ENCODE peak calls at places on chromosomes 11 and 22, in four cellular contexts. One of them, this sample, is unnamed.

GRCh38 chr11:63595296-63595695 is 18.9 kb downstream of the PLAAT3 start:
- DNase-seq in Panc1: no peak
- DNase-seq in HCT116: no peak
- DNase-seq in HepG2: no peak
- DNase-seq in this sample: no peak

GRCh38 chr11:16180868-16181267 is 175.5 kb downstream of the SOX6 start:
- DNase-seq in HepG2: no peak
- DNase-seq in Panc1: no peak
- DNase-seq in HCT116: no peak
- DNase-seq in this sample: no peak

GRCh38 chr11:117734596-117734995 is 62.4 kb downstream of the DSCAML1 start:
- DNase-seq in HCT116: no peak
- DNase-seq in Panc1: no peak
- DNase-seq in HepG2: no peak
- DNase-seq in this sample: no peak

GRCh38 chr11:111938687-111939160 is 1.6 kb downstream of the DIXDC1 start:
- DNase-seq in HCT116: no peak
- DNase-seq in HepG2: peak; percentile 76
- DNase-seq in Panc1: no peak
- DNase-seq in this sample: no peak

GRCh38 chr11:45897556-45897955 is 9.5 kb downstream of the FREY1 start:
- DNase-seq in HepG2: no peak
- DNase-seq in Panc1: no peak
- DNase-seq in HCT116: no peak
- DNase-seq in this sample: no peak

GRCh38 chr11:14972581-14973490 is 685 bp upstream of the CALCA start:
- DNase-seq in Panc1: no peak
- DNase-seq in HepG2: no peak
- DNase-seq in HCT116: no peak
- DNase-seq in this sample: no peak

GRCh38 chr11:32983506-32983905 is 32.2 kb upstream of the DEPDC7 start:
- DNase-seq in HepG2: no peak
- DNase-seq in Panc1: no peak
- DNase-seq in HCT116: no peak
- DNase-seq in this sample: no peak

GRCh38 chr11:24082860-24083259 is 414.0 kb upstream of the LUZP2 start:
- DNase-seq in HCT116: no peak
- DNase-seq in HepG2: no peak
- DNase-seq in Panc1: no peak
- DNase-seq in this sample: no peak

GRCh38 chr11:1062075-1062820 is 12.4 kb upstream of the MUC2 start:
- DNase-seq in Panc1: no peak
- DNase-seq in HepG2: no peak
- DNase-seq in HCT116: no peak
- DNase-seq in this sample: no peak

GRCh38 chr22:48588881-48589450 is 1238.7 kb downstream of the BRD1 start:
- DNase-seq in Panc1: no peak
- DNase-seq in HCT116: no peak
- DNase-seq in HepG2: no peak
- DNase-seq in this sample: no peak

GRCh38 chr11:130020323-130020722 is 17.7 kb upstream of the PRDM10 start:
- DNase-seq in Panc1: no peak
- DNase-seq in HCT116: no peak
- DNase-seq in HepG2: no peak
- DNase-seq in this sample: no peak

GRCh38 chr22:38314992-38315800 is 2.0 kb downstream of the CSNK1E start:
- DNase-seq in Panc1: no peak
- DNase-seq in HepG2: no peak
- DNase-seq in HCT116: no peak
- DNase-seq in this sample: no peak

GRCh38 chr22:48358886-48359612 is 1468.6 kb downstream of the BRD1 start:
- DNase-seq in HepG2: no peak
- DNase-seq in Panc1: no peak
- DNase-seq in HCT116: no peak
- DNase-seq in this sample: no peak

GRCh38 chr11:71478216-71478840 is 25.3 kb downstream of the NADSYN1 start:
- DNase-seq in HCT116: no peak
- DNase-seq in HepG2: no peak
- DNase-seq in Panc1: no peak
- DNase-seq in this sample: no peak

GRCh38 chr11:7072401-7073028 is 16.3 kb upstream of the RBMXL2 start:
- DNase-seq in HepG2: no peak
- DNase-seq in HCT116: no peak
- DNase-seq in Panc1: no peak
- DNase-seq in this sample: peak; percentile 8

GRCh38 chr11:117717485-117718314 is 79.3 kb downstream of the DSCAML1 start:
- DNase-seq in Panc1: no peak
- DNase-seq in HCT116: no peak
- DNase-seq in HepG2: peak; percentile 68
- DNase-seq in this sample: no peak

GRCh38 chr11:3822312-3822711 is 14.0 kb downstream of the PGAP2 start:
- DNase-seq in HepG2: no peak
- DNase-seq in Panc1: no peak
- DNase-seq in HCT116: no peak
- DNase-seq in this sample: no peak

GRCh38 chr11:64553554-64554201 is 37.3 kb upstream of the SLC22A12 start:
- DNase-seq in Panc1: peak; percentile 39
- DNase-seq in HCT116: no peak
- DNase-seq in HepG2: peak; percentile 39
- DNase-seq in this sample: peak; percentile 70

GRCh38 chr22:24465566-24465965 is 29.6 kb upstream of the UPB1 start:
- DNase-seq in HCT116: peak; percentile 3
- DNase-seq in Panc1: no peak
- DNase-seq in HepG2: peak; percentile 24
- DNase-seq in this sample: no peak

GRCh38 chr11:75350122-75350742 is 1.2 kb downstream of the ARRB1 start:
- DNase-seq in HepG2: no peak
- DNase-seq in Panc1: no peak
- DNase-seq in HCT116: no peak
- DNase-seq in this sample: no peak

GRCh38 chr11:97617031-97617430 is 1227.2 kb downstream of the JRKL start:
- DNase-seq in HepG2: no peak
- DNase-seq in HCT116: no peak
- DNase-seq in Panc1: no peak
- DNase-seq in this sample: no peak

GRCh38 chr11:64229090-64229958 is 1.0 kb upstream of the DNAJC4 start:
- DNase-seq in HCT116: no peak
- DNase-seq in HepG2: no peak
- DNase-seq in Panc1: no peak
- DNase-seq in this sample: no peak

GRCh38 chr11:125315088-125315740 is 150.7 kb downstream of the PKNOX2 start:
- DNase-seq in HepG2: no peak
- DNase-seq in HCT116: no peak
- DNase-seq in Panc1: no peak
- DNase-seq in this sample: no peak

GRCh38 chr11:120124355-120124754 is 13.6 kb downstream of the TRIM29 start:
- DNase-seq in HepG2: no peak
- DNase-seq in HCT116: no peak
- DNase-seq in Panc1: no peak
- DNase-seq in this sample: no peak

GRCh38 chr22:17083255-17083654 is 1.5 kb upstream of the IL17RA start:
- DNase-seq in Panc1: no peak
- DNase-seq in HepG2: no peak
- DNase-seq in HCT116: no peak
- DNase-seq in this sample: no peak

GRCh38 chr22:46796566-46797195 is 34.2 kb downstream of the TBC1D22A start:
- DNase-seq in HCT116: no peak
- DNase-seq in Panc1: no peak
- DNase-seq in HepG2: no peak
- DNase-seq in this sample: no peak

GRCh38 chr11:75325713-75326438 is 25.6 kb downstream of the ARRB1 start:
- DNase-seq in Panc1: peak; percentile 70
- DNase-seq in HepG2: no peak
- DNase-seq in HCT116: peak; percentile 71
- DNase-seq in this sample: no peak

GRCh38 chr11:124900464-124900863 is 2.8 kb upstream of the ROBO4 start:
- DNase-seq in HCT116: peak; percentile 23
- DNase-seq in HepG2: peak; percentile 25
- DNase-seq in Panc1: no peak
- DNase-seq in this sample: no peak

GRCh38 chr11:34647131-34647530 is 26.2 kb downstream of the EHF start:
- DNase-seq in HepG2: no peak
- DNase-seq in Panc1: no peak
- DNase-seq in HCT116: no peak
- DNase-seq in this sample: no peak

GRCh38 chr11:118623291-118623655 is 15.9 kb downstream of the PHLDB1 start:
- DNase-seq in Panc1: no peak
- DNase-seq in HCT116: no peak
- DNase-seq in HepG2: peak; percentile 46
- DNase-seq in this sample: no peak

GRCh38 chr11:45755281-45755859 is 49.6 kb upstream of the SLC35C1 start:
- DNase-seq in HepG2: no peak
- DNase-seq in Panc1: no peak
- DNase-seq in HCT116: no peak
- DNase-seq in this sample: no peak

DNA sequence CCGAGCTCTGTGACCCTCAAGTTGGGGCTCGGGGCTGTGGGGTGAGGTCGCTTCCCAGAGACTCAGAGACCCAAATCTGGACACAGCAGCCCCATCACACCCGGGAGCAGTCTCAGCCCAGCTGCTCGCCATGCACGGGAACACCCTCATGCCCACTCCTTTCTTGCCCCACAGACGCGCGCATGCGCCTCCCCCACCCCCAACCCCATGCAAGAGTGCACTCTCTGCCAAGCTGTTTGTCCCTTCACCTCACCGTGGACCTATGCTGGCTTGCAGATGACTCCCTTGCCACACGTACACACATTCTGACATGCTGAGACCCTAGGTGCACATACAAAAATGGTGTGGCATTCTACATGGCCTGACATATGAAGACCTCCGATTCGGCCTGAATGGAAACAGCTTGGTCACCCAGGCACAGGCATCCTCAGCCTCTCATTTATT is 500 bp upstream of the CD248 start:
- DNase-seq in HCT116: no peak
- DNase-seq in HepG2: peak; percentile 18
- DNase-seq in Panc1: no peak
- DNase-seq in this sample: no peak
- TF ChIP-seq TCF7L2 in HCT116: no peak
- TF ChIP-seq TCF7L2 in HepG2: no peak
- TF ChIP-seq TCF7L2 in Panc1: no peak
- TF ChIP-seq TCF7L2 in this sample: no peak

GRCh38 chr11:61082931-61083531 is 19.3 kb upstream of the CD5 start:
- DNase-seq in HCT116: no peak
- DNase-seq in Panc1: no peak
- DNase-seq in HepG2: no peak
- DNase-seq in this sample: no peak
- H3K4me3 ChIP-seq in HCT116: no peak overlapping the region
- H3K4me3 ChIP-seq in Panc1: no peak overlapping the region
- H3K4me3 ChIP-seq in HepG2: no peak overlapping the region
- H3K4me3 ChIP-seq in this sample: no peak overlapping the region

GRCh38 chr22:40757071-40757470 is 62.1 kb downstream of the SLC25A17 start:
- DNase-seq in HCT116: no peak
- DNase-seq in Panc1: no peak
- DNase-seq in HepG2: no peak
- DNase-seq in this sample: no peak
- TF ChIP-seq TCF7L2 in HCT116: no peak
- TF ChIP-seq TCF7L2 in Panc1: no peak
- TF ChIP-seq TCF7L2 in HepG2: no peak
- TF ChIP-seq TCF7L2 in this sample: no peak

GRCh38 chr22:44728761-44729261 is 23.6 kb upstream of the ARHGAP8 start:
- DNase-seq in HCT116: no peak
- DNase-seq in HepG2: no peak
- DNase-seq in Panc1: no peak
- DNase-seq in this sample: no peak
- H3K4me3 ChIP-seq in HCT116: no peak overlapping the region
- H3K4me3 ChIP-seq in HepG2: no peak overlapping the region
- H3K4me3 ChIP-seq in Panc1: no peak overlapping the region
- H3K4me3 ChIP-seq in this sample: no peak overlapping the region

GRCh38 chr22:19175602-19176174 is 2.8 kb downstream of the SLC25A1 start:
- DNase-seq in HepG2: no peak
- DNase-seq in Panc1: no peak
- DNase-seq in HCT116: no peak
- DNase-seq in this sample: peak; percentile 79

GRCh38 chr22:19176175-19176630 is 2.3 kb downstream of the SLC25A1 start:
- DNase-seq in HepG2: no peak
- DNase-seq in Panc1: no peak
- DNase-seq in HCT116: no peak
- DNase-seq in this sample: no peak

GRCh38 chr22:19175026-19175601 is 3.4 kb downstream of the SLC25A1 start:
- DNase-seq in Panc1: no peak
- DNase-seq in HepG2: no peak
- DNase-seq in HCT116: no peak
- DNase-seq in this sample: peak; percentile 37

GRCh38 chr22:19173047-19174035 is 5.2 kb downstream of the SLC25A1 start:
- DNase-seq in Panc1: no peak
- DNase-seq in HepG2: peak; percentile 24
- DNase-seq in HCT116: no peak
- DNase-seq in this sample: no peak

GRCh38 chr22:19174106-19175025 is 4.2 kb downstream of the SLC25A1 start:
- DNase-seq in HepG2: peak; percentile 57
- DNase-seq in HCT116: no peak
- DNase-seq in Panc1: no peak
- DNase-seq in this sample: no peak
- TF ChIP-seq TCF7L2 in HepG2: no peak
- TF ChIP-seq TCF7L2 in HCT116: no peak
- TF ChIP-seq TCF7L2 in Panc1: no peak
- TF ChIP-seq TCF7L2 in this sample: no peak

GRCh38 chr11:85759915-85760314 is 51.0 kb downstream of the SYTL2 start:
- DNase-seq in HCT116: peak; percentile 34
- DNase-seq in Panc1: no peak
- DNase-seq in HepG2: no peak
- DNase-seq in this sample: no peak
- H3K4me3 ChIP-seq in HCT116: no peak overlapping the region
- H3K4me3 ChIP-seq in Panc1: no peak overlapping the region
- H3K4me3 ChIP-seq in HepG2: no peak overlapping the region
- H3K4me3 ChIP-seq in this sample: no peak overlapping the region

GRCh38 chr11:47466701-47467250 is 17.8 kb upstream of the RAPSN start:
- DNase-seq in Panc1: no peak
- DNase-seq in HCT116: no peak
- DNase-seq in HepG2: no peak
- DNase-seq in this sample: no peak
- TF ChIP-seq TCF7L2 in Panc1: peak; percentile 23
- TF ChIP-seq TCF7L2 in HCT116: no peak
- TF ChIP-seq TCF7L2 in HepG2: no peak
- TF ChIP-seq TCF7L2 in this sample: no peak

GRCh38 chr11:8330416-8330815 is 66.7 kb upstream of the LMO1 start:
- DNase-seq in HepG2: no peak
- DNase-seq in Panc1: no peak
- DNase-seq in HCT116: no peak
- DNase-seq in this sample: no peak

GRCh38 chr11:8328848-8329330 is 65.2 kb upstream of the LMO1 start:
- DNase-seq in Panc1: peak; percentile 78
- DNase-seq in HCT116: peak; percentile 89
- DNase-seq in HepG2: peak; percentile 75
- DNase-seq in this sample: peak; percentile 84

GRCh38 chr11:8330896-8331295 is 67.2 kb upstream of the LMO1 start:
- DNase-seq in HepG2: no peak
- DNase-seq in Panc1: no peak
- DNase-seq in HCT116: no peak
- DNase-seq in this sample: no peak

GRCh38 chr11:8329336-8329735 is 65.7 kb upstream of the LMO1 start:
- DNase-seq in Panc1: no peak
- DNase-seq in HCT116: no peak
- DNase-seq in HepG2: no peak
- DNase-seq in this sample: no peak

GRCh38 chr11:8329961-8330361 is 66.3 kb upstream of the LMO1 start:
- DNase-seq in HepG2: no peak
- DNase-seq in HCT116: no peak
- DNase-seq in Panc1: no peak
- DNase-seq in this sample: no peak
- H3K4me3 ChIP-seq in HepG2: no peak overlapping the region
- H3K4me3 ChIP-seq in HCT116: no peak overlapping the region
- H3K4me3 ChIP-seq in Panc1: no peak overlapping the region
- H3K4me3 ChIP-seq in this sample: no peak overlapping the region

GRCh38 chr11:92384807-92385206 is 160.2 kb downstream of the FAT3 start:
- DNase-seq in HepG2: no peak
- DNase-seq in Panc1: no peak
- DNase-seq in HCT116: no peak
- DNase-seq in this sample: no peak
- TF ChIP-seq TCF7L2 in HepG2: no peak
- TF ChIP-seq TCF7L2 in Panc1: no peak
- TF ChIP-seq TCF7L2 in HCT116: no peak
- TF ChIP-seq TCF7L2 in this sample: no peak

This sample was measured in K562.